ENCODE peak calls at places on chromosomes 13 and 19, in ten cellular contexts. O, C, R, F, D, I, P, L, T and K are unnamed samples.

GRCh38 chr19:33029746-33030303 is 34.9 kb downstream of the RHPN2 start:
- DNase-seq in O (no peak), C (no peak), R (no peak), F (no peak), D (no peak), I (no peak), P (no peak), L (no peak), T (no peak), K (no peak)

GRCh38 chr13:89846890-89847585 is 1500.4 kb upstream of the MIR17HG start:
- DNase-seq in O (no peak), C (no peak), R (no peak), F (no peak), D (no peak), I (peak; percentile 25), P (peak; percentile 13), L (no peak), T (no peak), K (no peak)

GRCh38 chr19:33904681-33905080 is 108.0 kb downstream of the KCTD15 start:
- DNase-seq in O (no peak), C (no peak), R (no peak), F (peak; percentile 65), D (no peak), I (peak; percentile 71), P (peak; percentile 37), L (no peak), T (no peak), K (no peak)

GRCh38 chr19:13207237-13208130 is 57.3 kb downstream of the IER2 start:
- DNase-seq in O (no peak), C (peak; percentile 25), R (no peak), F (peak; percentile 59), D (no peak), I (no peak), P (no peak), L (no peak), T (no peak), K (peak; percentile 87)

GRCh38 chr19:33441828-33442227 is 68.3 kb downstream of the CEBPG start:
- DNase-seq in O (no peak), C (no peak), R (no peak), F (no peak), D (no peak), I (no peak), P (no peak), L (no peak), T (no peak), K (no peak)

GRCh38 chr19:39138221-39139211 is 12.9 kb downstream of the PAK4 start:
- DNase-seq in O (no peak), C (no peak), R (no peak), F (no peak), D (no peak), I (no peak), P (no peak), L (no peak), T (no peak), K (no peak)

GRCh38 chr19:7224205-7224833 is 69.9 kb downstream of the INSR start:
- DNase-seq in O (no peak), C (no peak), R (no peak), F (no peak), D (no peak), I (peak; percentile 39), P (no peak), L (no peak), T (peak; percentile 14), K (no peak)

GRCh38 chr13:26007261-26007765 is 44.5 kb downstream of the SHISA2 start:
- DNase-seq in O (no peak), C (no peak), R (no peak), F (no peak), D (no peak), I (no peak), P (no peak), L (no peak), T (no peak), K (no peak)